ENCODE peak calls at places on chromosomes 7 and 10, in six cellular contexts. One of them, this sample, is unnamed.
A peak's percentile ranks its signal among the peaks of the same experiment; 100 is the strongest.

GRCh38 chr10:124551755-124552154 is 90.1 kb downstream of the LHPP start:
- DNase-seq in AG10803: no peak
- DNase-seq in GM12865: no peak
- DNase-seq in gastrocnemius medialis: no peak
- DNase-seq in small intestine: no peak
- DNase-seq in mucosa of descending colon: no peak
- DNase-seq in this sample: no peak

GRCh38 chr7:142329062-142329788 is 71.4 kb upstream of the PRSS58 start:
- DNase-seq in AG10803: no peak
- DNase-seq in GM12865: no peak
- DNase-seq in gastrocnemius medialis: no peak
- DNase-seq in small intestine: peak; percentile 55
- DNase-seq in mucosa of descending colon: no peak
- DNase-seq in this sample: no peak

GRCh38 chr7:151736403-151736909 is 140.5 kb downstream of the PRKAG2 start:
- DNase-seq in AG10803: peak; percentile 93
- DNase-seq in GM12865: no peak
- DNase-seq in gastrocnemius medialis: peak; percentile 95
- DNase-seq in small intestine: no peak
- DNase-seq in mucosa of descending colon: peak; percentile 34
- DNase-seq in this sample: peak; percentile 53

GRCh38 chr7:124784879-124785818 is 19.6 kb upstream of the GPR37 start:
- DNase-seq in AG10803: peak; percentile 65
- DNase-seq in GM12865: peak; percentile 55
- DNase-seq in gastrocnemius medialis: no peak
- DNase-seq in small intestine: peak; percentile 43
- DNase-seq in mucosa of descending colon: peak; percentile 20
- DNase-seq in this sample: no peak

GRCh38 chr7:91164531-91164930 is 99.7 kb upstream of the FZD1 start:
- DNase-seq in AG10803: peak; percentile 31
- DNase-seq in GM12865: no peak
- DNase-seq in gastrocnemius medialis: no peak
- DNase-seq in small intestine: no peak
- DNase-seq in mucosa of descending colon: no peak
- DNase-seq in this sample: no peak

GRCh38 chr10:77989081-77989724 is 40.1 kb downstream of the POLR3A start:
- DNase-seq in AG10803: peak; percentile 38
- DNase-seq in GM12865: no peak
- DNase-seq in gastrocnemius medialis: peak; percentile 85
- DNase-seq in small intestine: peak; percentile 6
- DNase-seq in mucosa of descending colon: no peak
- DNase-seq in this sample: no peak

GRCh38 chr10:3662775-3663174 is 122.2 kb downstream of the KLF6 start:
- DNase-seq in AG10803: no peak
- DNase-seq in GM12865: no peak
- DNase-seq in gastrocnemius medialis: no peak
- DNase-seq in small intestine: no peak
- DNase-seq in mucosa of descending colon: no peak
- DNase-seq in this sample: no peak

GRCh38 chr7:84746347-84746746 is 440.5 kb downstream of the SEMA3D start:
- DNase-seq in AG10803: peak; percentile 87
- DNase-seq in GM12865: no peak
- DNase-seq in gastrocnemius medialis: no peak
- DNase-seq in small intestine: peak; percentile 31
- DNase-seq in mucosa of descending colon: no peak
- DNase-seq in this sample: no peak

GRCh38 chr7:135763261-135763660 is 14.6 kb upstream of the FAM180A start:
- DNase-seq in AG10803: peak; percentile 72
- DNase-seq in GM12865: no peak
- DNase-seq in gastrocnemius medialis: no peak
- DNase-seq in small intestine: no peak
- DNase-seq in mucosa of descending colon: no peak
- DNase-seq in this sample: no peak

GRCh38 chr7:38102486-38102885 is 75.6 kb upstream of the STARD3NL start:
- DNase-seq in AG10803: peak; percentile 54
- DNase-seq in GM12865: no peak
- DNase-seq in gastrocnemius medialis: no peak
- DNase-seq in small intestine: no peak
- DNase-seq in mucosa of descending colon: no peak
- DNase-seq in this sample: no peak

GRCh38 chr7:36306722-36307121 is 82.9 kb upstream of the ANLN start:
- DNase-seq in AG10803: no peak
- DNase-seq in GM12865: no peak
- DNase-seq in gastrocnemius medialis: no peak
- DNase-seq in small intestine: no peak
- DNase-seq in mucosa of descending colon: no peak
- DNase-seq in this sample: no peak

GRCh38 chr7:115789901-115790300 is 240.7 kb downstream of the TFEC start:
- DNase-seq in AG10803: no peak
- DNase-seq in GM12865: no peak
- DNase-seq in gastrocnemius medialis: no peak
- DNase-seq in small intestine: no peak
- DNase-seq in mucosa of descending colon: no peak
- DNase-seq in this sample: peak; percentile 80

GRCh38 chr7:50304911-50305621 is 550 bp downstream of the IKZF1 start:
- DNase-seq in AG10803: no peak
- DNase-seq in GM12865: peak; percentile 79
- DNase-seq in gastrocnemius medialis: no peak
- DNase-seq in small intestine: peak; percentile 38
- DNase-seq in mucosa of descending colon: peak; percentile 45
- DNase-seq in this sample: no peak

GRCh38 chr7:50305697-50306300 is 1.3 kb downstream of the IKZF1 start:
- DNase-seq in AG10803: no peak
- DNase-seq in GM12865: no peak
- DNase-seq in gastrocnemius medialis: no peak
- DNase-seq in small intestine: no peak
- DNase-seq in mucosa of descending colon: no peak
- DNase-seq in this sample: no peak

GRCh38 chr7:50303894-50304157 is 690 bp upstream of the IKZF1 start:
- DNase-seq in AG10803: no peak
- DNase-seq in GM12865: no peak
- DNase-seq in gastrocnemius medialis: no peak
- DNase-seq in small intestine: no peak
- DNase-seq in mucosa of descending colon: no peak
- DNase-seq in this sample: peak; percentile 91

GRCh38 chr7:50303082-50303893 is 1.2 kb upstream of the IKZF1 start:
- DNase-seq in AG10803: no peak
- DNase-seq in GM12865: no peak
- DNase-seq in gastrocnemius medialis: no peak
- DNase-seq in small intestine: no peak
- DNase-seq in mucosa of descending colon: no peak
- DNase-seq in this sample: no peak

DNA sequence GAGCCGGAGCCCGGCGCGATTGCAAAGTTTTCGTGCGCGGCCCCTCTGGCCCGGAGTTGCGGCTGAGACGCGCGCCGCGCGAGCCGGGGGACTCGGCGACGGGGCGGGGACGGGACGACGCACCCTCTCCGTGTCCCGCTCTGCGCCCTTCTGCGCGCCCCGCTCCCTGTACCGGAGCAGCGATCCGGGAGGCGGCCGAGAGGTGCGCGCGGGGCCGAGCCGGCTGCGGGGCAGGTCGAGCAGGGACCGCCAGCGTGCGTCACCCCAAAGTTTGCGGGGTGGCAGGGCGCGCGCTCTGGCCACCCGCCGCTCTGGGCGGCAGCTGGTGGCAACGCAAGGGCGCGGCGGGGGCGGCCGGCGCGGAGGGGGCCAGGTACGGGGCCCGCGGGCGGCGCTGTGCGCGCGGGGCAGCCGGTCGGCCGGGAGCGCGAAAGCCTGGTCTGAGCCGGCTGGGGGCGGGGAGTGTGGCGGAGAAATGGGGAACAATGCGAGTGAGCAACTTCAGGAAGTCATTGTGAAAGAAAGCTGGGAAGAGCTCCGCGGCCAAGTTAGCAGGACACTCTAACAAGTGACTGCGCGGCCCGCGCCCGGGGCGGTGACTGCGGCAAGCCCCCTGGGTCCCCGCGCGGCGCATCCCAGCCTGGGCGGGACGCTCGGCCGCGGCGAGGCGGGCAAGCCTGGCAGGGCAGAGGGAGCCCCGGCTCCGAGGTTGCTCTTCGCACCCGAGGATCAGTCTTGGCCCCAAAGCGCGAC is at the start of gene IKZF1:
- DNase-seq in AG10803: no peak
- DNase-seq in GM12865: peak; percentile 60
- DNase-seq in gastrocnemius medialis: peak; percentile 29
- DNase-seq in small intestine: no peak
- DNase-seq in mucosa of descending colon: peak; percentile 57
- DNase-seq in this sample: peak; percentile 87
- H3K4me3 ChIP-seq in AG10803: no peak within 1 kb of the TSS
- H3K4me3 ChIP-seq in GM12865: peak within 1 kb of the TSS; percentile 81
- H3K4me3 ChIP-seq in gastrocnemius medialis: peak within 1 kb of the TSS; percentile 35
- H3K4me3 ChIP-seq in small intestine: peak within 1 kb of the TSS; percentile 64
- H3K4me3 ChIP-seq in mucosa of descending colon: no peak within 1 kb of the TSS
- H3K4me3 ChIP-seq in this sample: peak within 1 kb of the TSS; percentile 50

GRCh38 chr7:50739744-50740455 is 42.8 kb downstream of the GRB10 start:
- DNase-seq in AG10803: peak; percentile 41
- DNase-seq in GM12865: peak; percentile 16
- DNase-seq in gastrocnemius medialis: no peak
- DNase-seq in small intestine: peak; percentile 61
- DNase-seq in mucosa of descending colon: no peak
- DNase-seq in this sample: no peak
- H3K4me3 ChIP-seq in AG10803: no peak overlapping the region
- H3K4me3 ChIP-seq in GM12865: no peak overlapping the region
- H3K4me3 ChIP-seq in gastrocnemius medialis: no peak overlapping the region
- H3K4me3 ChIP-seq in small intestine: no peak overlapping the region
- H3K4me3 ChIP-seq in mucosa of descending colon: no peak overlapping the region
- H3K4me3 ChIP-seq in this sample: no peak overlapping the region

GRCh38 chr10:23610626-23611307 is 171.9 kb downstream of the OTUD1 start:
- DNase-seq in AG10803: no peak
- DNase-seq in GM12865: no peak
- DNase-seq in gastrocnemius medialis: no peak
- DNase-seq in small intestine: no peak
- DNase-seq in mucosa of descending colon: no peak
- DNase-seq in this sample: no peak

GRCh38 chr10:23611308-23611631 is 172.4 kb downstream of the OTUD1 start:
- DNase-seq in AG10803: no peak
- DNase-seq in GM12865: no peak
- DNase-seq in gastrocnemius medialis: no peak
- DNase-seq in small intestine: no peak
- DNase-seq in mucosa of descending colon: no peak
- DNase-seq in this sample: no peak

GRCh38 chr10:23613900-23614299 is 175.0 kb downstream of the OTUD1 start:
- DNase-seq in AG10803: no peak
- DNase-seq in GM12865: no peak
- DNase-seq in gastrocnemius medialis: no peak
- DNase-seq in small intestine: no peak
- DNase-seq in mucosa of descending colon: no peak
- DNase-seq in this sample: no peak

GRCh38 chr10:23614483-23614882 is 175.6 kb downstream of the OTUD1 start:
- DNase-seq in AG10803: no peak
- DNase-seq in GM12865: peak; percentile 2
- DNase-seq in gastrocnemius medialis: no peak
- DNase-seq in small intestine: no peak
- DNase-seq in mucosa of descending colon: no peak
- DNase-seq in this sample: no peak
- H3K4me3 ChIP-seq in AG10803: no peak overlapping the region
- H3K4me3 ChIP-seq in GM12865: no peak overlapping the region
- H3K4me3 ChIP-seq in gastrocnemius medialis: no peak overlapping the region
- H3K4me3 ChIP-seq in small intestine: no peak overlapping the region
- H3K4me3 ChIP-seq in mucosa of descending colon: no peak overlapping the region
- H3K4me3 ChIP-seq in this sample: no peak overlapping the region

GRCh38 chr7:234041-234711 is 41.8 kb downstream of the FAM20C start:
- DNase-seq in AG10803: peak; percentile 28
- DNase-seq in GM12865: no peak
- DNase-seq in gastrocnemius medialis: peak; percentile 41
- DNase-seq in small intestine: no peak
- DNase-seq in mucosa of descending colon: no peak
- DNase-seq in this sample: no peak

GRCh38 chr7:236967-237366 is 44.6 kb downstream of the FAM20C start:
- DNase-seq in AG10803: no peak
- DNase-seq in GM12865: no peak
- DNase-seq in gastrocnemius medialis: no peak
- DNase-seq in small intestine: peak; percentile 6
- DNase-seq in mucosa of descending colon: no peak
- DNase-seq in this sample: no peak

GRCh38 chr7:237385-237784 is 45.0 kb downstream of the FAM20C start:
- DNase-seq in AG10803: no peak
- DNase-seq in GM12865: no peak
- DNase-seq in gastrocnemius medialis: no peak
- DNase-seq in small intestine: no peak
- DNase-seq in mucosa of descending colon: no peak
- DNase-seq in this sample: no peak

GRCh38 chr7:234712-235553 is 42.6 kb downstream of the FAM20C start:
- DNase-seq in AG10803: peak; percentile 70
- DNase-seq in GM12865: no peak
- DNase-seq in gastrocnemius medialis: peak; percentile 82
- DNase-seq in small intestine: no peak
- DNase-seq in mucosa of descending colon: peak; percentile 32
- DNase-seq in this sample: no peak

GRCh38 chr7:235576-236395 is 43.4 kb downstream of the FAM20C start:
- DNase-seq in AG10803: no peak
- DNase-seq in GM12865: no peak
- DNase-seq in gastrocnemius medialis: peak; percentile 72
- DNase-seq in small intestine: no peak
- DNase-seq in mucosa of descending colon: no peak
- DNase-seq in this sample: peak; percentile 54
- H3K4me3 ChIP-seq in AG10803: no peak overlapping the region
- H3K4me3 ChIP-seq in GM12865: no peak overlapping the region
- H3K4me3 ChIP-seq in gastrocnemius medialis: peak overlapping the region; percentile 22
- H3K4me3 ChIP-seq in small intestine: no peak overlapping the region
- H3K4me3 ChIP-seq in mucosa of descending colon: no peak overlapping the region
- H3K4me3 ChIP-seq in this sample: no peak overlapping the region

GRCh38 chr10:48733329-48733728 is 48.7 kb downstream of the WDFY4 start:
- DNase-seq in AG10803: no peak
- DNase-seq in GM12865: no peak
- DNase-seq in gastrocnemius medialis: no peak
- DNase-seq in small intestine: no peak
- DNase-seq in mucosa of descending colon: no peak
- DNase-seq in this sample: no peak
- H3K4me3 ChIP-seq in AG10803: no peak overlapping the region
- H3K4me3 ChIP-seq in GM12865: no peak overlapping the region
- H3K4me3 ChIP-seq in gastrocnemius medialis: no peak overlapping the region
- H3K4me3 ChIP-seq in small intestine: no peak overlapping the region
- H3K4me3 ChIP-seq in mucosa of descending colon: no peak overlapping the region
- H3K4me3 ChIP-seq in this sample: no peak overlapping the region